ENCODE peak calls at places on chromosomes 2 and 18, in five cellular contexts. V is heart left ventricle, P is fibroblast of lung, A is pancreas, D is HL-60. G is an unnamed sample. For H3K27me3, the result is how much of the 10 kb centered on the place peaks cover.

GRCh38 chr18:32213693-32214092 is 23.9 kb downstream of the MEP1B start:
- DNase-seq in P (no peak), A (no peak), D (no peak), V (no peak), G (no peak)

GRCh38 chr2:39511786-39512433 is 74.8 kb upstream of the MAP4K3 start:
- DNase-seq in D (no peak), P (peak), V (no peak), A (no peak), G (no peak)

GRCh38 chr2:165868211-165868610 is 74.2 kb upstream of the GALNT3 start:
- DNase-seq in P (peak), V (no peak), D (no peak), A (no peak), G (no peak)

GRCh38 chr2:65434592-65435241 is 2.3 kb upstream of the SPRED2 start:
- DNase-seq in D (no peak), P (no peak), A (no peak), V (no peak), G (no peak)

GRCh38 chr2:190722061-190722759 is 73.3 kb downstream of the NAB1 start:
- DNase-seq in P (no peak), V (no peak), A (no peak), D (no peak), G (no peak)

GRCh38 chr2:99404800-99405669 is 67.8 kb downstream of the EIF5B start:
- DNase-seq in A (no peak), P (no peak), V (no peak), D (no peak), G (no peak)

GRCh38 chr18:25646971-25647370 is 295.0 kb upstream of the ZNF521 start:
- DNase-seq in V (no peak), D (no peak), A (no peak), P (peak), G (no peak)

GRCh38 chr2:138777996-138778395 is 2.2 kb downstream of the NXPH2 start:
- DNase-seq in D (no peak), P (no peak), V (no peak), A (no peak), G (no peak)

GRCh38 chr2:145530653-145531052 is 1010.7 kb upstream of the ZEB2 start:
- DNase-seq in V (no peak), P (no peak), D (no peak), A (no peak), G (no peak)

GRCh38 chr18:61545281-61546245 is 212.3 kb downstream of the CDH20 start:
- DNase-seq in P (peak), V (no peak), D (no peak), A (no peak), G (no peak)

GRCh38 chr2:203646266-203646864 is 60.1 kb upstream of the CD28 start:
- DNase-seq in V (no peak), D (no peak), A (no peak), P (no peak), G (no peak)

GRCh38 chr2:233712596-233713261 is at the start of gene UGT1A5:
- DNase-seq in P (no peak), D (no peak), V (no peak), A (no peak), G (no peak)

DNA sequence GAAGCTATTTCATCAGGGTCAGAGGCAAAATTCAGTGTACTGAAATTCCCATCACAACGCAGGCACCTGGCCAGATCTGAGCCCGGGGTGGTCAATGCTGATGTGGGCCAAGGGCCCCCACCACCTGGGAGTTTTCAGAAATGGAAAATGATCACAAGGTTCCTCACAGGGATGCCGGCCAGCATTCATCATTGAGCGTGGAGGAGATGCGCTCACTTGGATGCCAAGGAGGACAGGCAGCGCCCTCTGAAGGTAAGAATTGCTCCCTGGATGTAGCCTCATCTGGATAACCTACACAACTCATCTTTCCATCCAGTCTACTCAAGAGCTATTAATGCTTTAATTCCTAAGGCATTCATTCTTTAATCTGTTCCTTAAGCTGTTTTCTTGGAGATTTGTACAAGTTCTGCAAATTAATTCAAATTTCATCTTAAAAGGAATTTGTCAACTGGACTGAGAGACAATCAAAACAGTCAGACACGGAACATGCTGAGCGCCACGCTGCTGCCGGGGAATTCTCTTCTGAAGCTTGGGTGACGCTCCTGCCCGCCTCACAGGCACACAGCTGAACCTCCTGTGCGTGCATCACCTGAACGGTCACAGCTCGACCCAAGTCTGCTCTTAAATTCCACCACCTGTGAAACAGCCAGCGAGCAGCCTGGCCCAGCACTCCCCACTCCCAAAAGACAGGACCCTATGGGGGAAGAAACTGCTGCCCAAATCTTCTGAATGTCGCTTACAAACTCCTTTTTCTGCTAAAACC is 206.7 kb downstream of the HDAC4 start:
- DNase-seq in A (no peak), D (no peak), V (no peak), P (no peak), G (no peak)
- H3K4me3 ChIP-seq in A (no peak), D (no peak), V (no peak), P (no peak), G (no peak)

GRCh38 chr2:107259411-107260195 is 373.6 kb upstream of the ST6GAL2 start:
- DNase-seq in A (no peak), V (no peak), D (no peak), P (no peak), G (no peak)
- H3K27me3 ChIP-seq in A (under half), V (under half), D (under half), P (under half), G (half or more)

DNA sequence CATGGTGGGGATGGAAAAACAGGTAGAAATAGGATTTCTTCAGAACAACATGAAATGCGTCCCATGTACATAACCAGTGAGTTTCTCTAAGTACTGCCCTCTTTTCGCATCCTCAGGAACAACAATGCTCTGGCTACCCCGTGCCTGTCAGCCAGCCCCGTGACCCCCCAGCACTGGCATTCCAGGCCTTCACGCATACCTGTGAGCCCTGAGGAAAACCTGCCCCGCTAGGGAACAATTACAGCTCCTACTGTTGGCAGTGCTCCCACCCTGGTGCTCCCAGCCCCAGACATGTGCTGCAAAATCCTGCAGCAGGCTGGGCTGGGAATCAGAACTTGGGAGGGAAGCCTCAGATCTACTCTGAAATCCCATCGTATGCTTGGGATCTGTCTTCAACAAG is 9.1 kb downstream of the SMAD7 start:
- DNase-seq in V (no peak), D (no peak), P (no peak), A (no peak), G (no peak)
- H3K4me3 ChIP-seq in V (peak), D (no peak), P (no peak), A (no peak), G (no peak)

GRCh38 chr2:176090870-176091269 is 1.7 kb upstream of the HOXD13 start:
- DNase-seq in V (no peak), P (no peak), A (no peak), D (no peak), G (no peak)

GRCh38 chr2:176091329-176092258 is 927 bp upstream of the HOXD13 start:
- DNase-seq in P (no peak), V (no peak), D (no peak), A (no peak), G (no peak)

GRCh38 chr2:176093889-176094232 is 1.3 kb downstream of the HOXD13 start:
- DNase-seq in D (no peak), A (no peak), P (no peak), V (no peak), G (no peak)

GRCh38 chr2:176093145-176093888 is 796 bp downstream of the HOXD13 start:
- DNase-seq in A (no peak), D (no peak), V (no peak), P (no peak), G (peak)

GRCh38 chr2:176092270-176093144 is at the start of gene HOXD13:
- DNase-seq in D (no peak), V (no peak), A (no peak), P (no peak), G (peak)
- H3K27me3 ChIP-seq in D (half or more), V (half or more), A (under half), P (half or more), G (half or more)

DNA sequence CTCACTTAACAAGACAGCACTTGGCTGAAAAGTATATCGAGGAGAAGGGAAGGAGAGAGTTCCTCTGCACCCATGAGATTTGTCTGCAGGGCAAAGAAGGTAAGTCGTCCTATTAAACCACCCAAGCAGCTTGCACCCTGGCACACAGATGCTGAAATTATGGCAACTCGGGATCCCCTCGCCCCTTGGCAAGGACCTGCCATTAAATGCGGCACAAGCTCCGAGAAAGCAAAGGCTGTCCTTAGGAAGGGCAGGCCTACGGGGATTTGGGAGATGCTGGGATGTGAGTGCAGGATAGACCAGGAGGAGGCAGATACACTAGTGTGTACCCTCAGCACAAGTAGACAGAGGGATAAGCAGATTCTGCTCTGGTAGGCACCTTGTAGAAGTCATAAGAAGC is 191.5 kb downstream of the ALK start:
- DNase-seq in P (no peak), A (no peak), D (no peak), V (no peak), G (no peak)
- H3K4me3 ChIP-seq in P (no peak), A (no peak), D (no peak), V (no peak), G (no peak)

GRCh38 chr2:206253125-206253787 is 21.2 kb upstream of the ZDBF2 start:
- DNase-seq in V (no peak), D (no peak), A (no peak), P (no peak), G (no peak)
- H3K27me3 ChIP-seq in V (under half), D (under half), A (under half), P (under half), G (under half)